ENCODE peak calls at places on chromosome 17, in seven cellular contexts. M is IMR-90, B is right lobe of liver, E is A549, V is breast epithelium, K is GM12878, U is adrenal gland. A is an unnamed sample.

GRCh38 chr17:82901836-82902235 is 62.0 kb upstream of the ZNF750 start:
- DNase-seq in M (no peak), B (no peak), E (no peak), V (no peak), K (no peak), U (no peak), A (no peak)

GRCh38 chr17:29155966-29156338 is 24.2 kb downstream of the MYO18A start:
- DNase-seq in M (peak; percentile 68), B (no peak), E (no peak), V (no peak), K (no peak), U (peak; percentile 56), A (no peak)

GRCh38 chr17:72931635-72932034 is 160.9 kb downstream of the SLC39A11 start:
- DNase-seq in M (no peak), B (no peak), E (no peak), V (no peak), K (peak; percentile 43), U (no peak), A (no peak)

GRCh38 chr17:13557077-13557476 is 44.7 kb downstream of the HS3ST3A1 start:
- DNase-seq in M (peak; percentile 85), B (no peak), E (no peak), V (no peak), K (no peak), U (no peak), A (no peak)

GRCh38 chr17:72734611-72735010 is 357.9 kb downstream of the SLC39A11 start:
- DNase-seq in M (no peak), B (no peak), E (no peak), V (no peak), K (no peak), U (no peak), A (no peak)

GRCh38 chr17:35238817-35239216 is 4.1 kb upstream of the SLFN5 start:
- DNase-seq in M (peak; percentile 78), B (no peak), E (peak; percentile 24), V (no peak), K (no peak), U (no peak), A (no peak)

GRCh38 chr17:68089881-68090280 is 54.3 kb downstream of the KPNA2 start:
- DNase-seq in M (peak; percentile 24), B (no peak), E (peak; percentile 42), V (no peak), K (no peak), U (peak; percentile 83), A (peak; percentile 66)

GRCh38 chr17:67637901-67638641 is 79.7 kb upstream of the NOL11 start:
- DNase-seq in M (no peak), B (no peak), E (no peak), V (peak; percentile 72), K (no peak), U (peak; percentile 62), A (peak; percentile 67)

GRCh38 chr17:33948299-33948698 is 306.8 kb upstream of the CCL2 start:
- DNase-seq in M (no peak), B (no peak), E (no peak), V (no peak), K (no peak), U (no peak), A (no peak)

GRCh38 chr17:10697092-10698081 is at the start of the genes ADPRM and SCO1:
- DNase-seq in M (peak; percentile 93), B (peak; percentile 97), E (peak; percentile 88), V (peak; percentile 87), K (peak; percentile 73), U (peak; percentile 95), A (peak; percentile 97)
- TF ChIP-seq POLR2A in M (peak; percentile 87), B (peak; percentile 97), E (peak; percentile 78), V (peak; percentile 84), K (peak; percentile 97), U (peak; percentile 96), A (peak; percentile 70)

GRCh38 chr17:76440722-76441362 is 12.1 kb downstream of the UBE2O start:
- DNase-seq in M (no peak), B (no peak), E (no peak), V (no peak), K (no peak), U (no peak), A (no peak)
- H3K4me1 ChIP-seq in M (peaks cover 42% of the 10 kb centered on the region), B (peaks cover 9% of the 10 kb centered on the region), E (peaks cover 57% of the 10 kb centered on the region), V (peaks cover 7% of the 10 kb centered on the region), K (peaks cover 52% of the 10 kb centered on the region), U (no peaks in the 10 kb centered on the region), A (no peaks in the 10 kb centered on the region)

GRCh38 chr17:54968259-54968953 is at the start of the genes COX11 and STXBP4:
- DNase-seq in M (peak; percentile 97), B (peak; percentile 97), E (peak; percentile 91), V (peak; percentile 93), K (peak; percentile 95), U (peak; percentile 97), A (peak; percentile 99)
- TF ChIP-seq POLR2A in M (peak; percentile 32), B (peak; percentile 73), E (peak; percentile 93), V (peak; percentile 19), K (peak; percentile 94), U (peak; percentile 85), A (peak; percentile 72)

DNA sequence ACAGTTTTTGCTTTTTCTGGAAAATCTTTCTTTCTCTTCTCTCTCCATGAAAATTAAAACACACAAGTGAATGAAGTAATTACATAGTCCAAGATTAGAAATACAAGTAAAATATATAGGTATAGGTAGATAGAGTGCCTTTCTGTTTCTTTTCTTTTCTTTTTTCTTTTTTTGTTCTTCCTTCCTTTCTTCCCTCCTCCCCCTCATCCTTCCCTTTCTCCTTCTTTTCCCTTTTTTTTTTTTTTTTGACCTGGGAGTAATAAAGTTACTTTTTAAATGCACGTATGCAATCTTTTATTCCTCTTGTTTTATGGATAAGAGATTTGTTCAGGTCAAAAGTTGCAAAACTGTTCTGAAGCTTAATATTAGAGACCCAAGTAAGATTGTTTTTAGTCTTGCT is 34.6 kb upstream of the KCNJ2 start:
- DNase-seq in M (no peak), B (no peak), E (no peak), V (no peak), K (no peak), U (no peak), A (no peak)
- H3K4me1 ChIP-seq in M (peaks cover 14% of the 10 kb centered on the region), B (no peaks in the 10 kb centered on the region), E (peaks cover 42% of the 10 kb centered on the region), V (peaks cover 5% of the 10 kb centered on the region), K (peaks cover 18% of the 10 kb centered on the region), U (peaks cover 10% of the 10 kb centered on the region), A (peaks cover 5% of the 10 kb centered on the region)

GRCh38 chr17:57948555-57949420 is 6.4 kb downstream of the CUEDC1 start:
- DNase-seq in M (peak; percentile 96), B (no peak), E (peak; percentile 99), V (no peak), K (no peak), U (peak; percentile 67), A (no peak)
- TF ChIP-seq POLR2A in M (peak; percentile 32), B (no peak), E (no peak), V (no peak), K (no peak), U (peak; percentile 63), A (no peak)

DNA sequence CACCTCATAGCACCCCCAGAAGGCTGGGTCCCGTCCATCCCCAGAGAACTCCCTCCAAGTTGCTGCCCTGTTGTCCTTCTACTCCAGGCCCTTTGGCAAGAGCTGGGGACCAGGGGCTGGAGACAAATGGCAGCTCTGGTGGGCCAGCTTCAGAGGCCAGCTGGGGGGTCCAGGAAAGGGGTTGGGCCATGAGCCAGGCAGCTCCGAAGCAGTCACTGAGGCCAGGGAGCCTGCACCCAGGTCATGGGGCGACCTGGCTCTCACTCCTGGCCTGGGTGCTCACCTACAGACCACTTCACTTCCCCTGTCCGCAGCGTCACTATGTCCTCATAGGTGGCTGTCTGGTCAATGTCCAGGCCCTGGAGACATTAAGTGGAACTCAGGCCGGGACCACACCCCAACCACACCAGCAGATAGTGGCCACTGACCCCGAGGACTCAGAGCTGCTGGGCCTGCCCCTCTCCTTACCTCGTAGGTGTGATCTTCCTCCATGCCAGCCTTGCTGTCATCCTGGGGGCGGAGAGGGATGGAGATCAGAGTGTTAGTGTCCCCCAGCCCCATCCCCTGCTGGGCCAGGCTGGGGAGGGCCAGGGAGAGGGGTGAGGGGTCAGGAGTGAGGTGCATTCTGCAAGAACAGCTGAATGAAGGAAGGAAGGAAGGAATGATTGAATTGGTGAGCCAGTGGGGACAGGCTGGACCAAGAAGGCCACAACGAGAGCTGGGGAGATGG is 3.0 kb downstream of the CD79B start:
- DNase-seq in M (no peak), B (no peak), E (no peak), V (no peak), K (no peak), U (no peak), A (no peak)
- H3K4me1 ChIP-seq in M (no peaks in the 10 kb centered on the region), B (no peaks in the 10 kb centered on the region), E (no peaks in the 10 kb centered on the region), V (no peaks in the 10 kb centered on the region), K (peaks cover 53% of the 10 kb centered on the region), U (no peaks in the 10 kb centered on the region), A (peaks cover 3% of the 10 kb centered on the region)

A was measured in testis.